ENCODE peak calls at places on chromosome 12, in four cellular contexts. G is AG10803; V is activated naive CD4-positive, alpha-beta T cell treated with anti-CD3 and anti-CD28 coated beads for 36 hours; S is skeletal muscle cell. H is an unnamed sample.

GRCh38 chr12:82803201-82803600 is 116.5 kb downstream of the TMTC2 start:
- DNase-seq in G (no peak), V (no peak), S (no peak), H (no peak)

GRCh38 chr12:77925536-77926108 is 94.9 kb downstream of the NAV3 start:
- DNase-seq in G (peak), V (peak), S (peak), H (peak)

GRCh38 chr12:95764848-95765247 is 25.7 kb downstream of the NTN4 start:
- DNase-seq in G (no peak), V (no peak), S (no peak), H (no peak)

GRCh38 chr12:51185171-51185717 is 12.3 kb upstream of the TFCP2 start:
- DNase-seq in G (no peak), V (no peak), S (no peak), H (no peak)

GRCh38 chr12:508795-509194 is 49.1 kb downstream of the B4GALNT3 start:
- DNase-seq in G (no peak), V (no peak), S (no peak), H (no peak)

GRCh38 chr12:51160814-51161459 is 12.0 kb downstream of the TFCP2 start:
- DNase-seq in G (peak), V (no peak), S (peak), H (no peak)

GRCh38 chr12:99154264-99154982 is 493.1 kb upstream of the GARIN6 start:
- DNase-seq in G (no peak), V (no peak), S (no peak), H (no peak)

GRCh38 chr12:92134638-92135274 is 10.9 kb downstream of the BTG1 start:
- DNase-seq in G (peak), V (no peak), S (peak), H (no peak)

GRCh38 chr12:110102255-110102654 is 21.9 kb upstream of the IFT81 start:
- DNase-seq in G (peak), V (peak), S (no peak), H (no peak)

GRCh38 chr12:103495783-103496456 is at the start of gene C12orf42:
- DNase-seq in G (peak), V (peak), S (no peak), H (no peak)

GRCh38 chr12:92059976-92060375 is 85.7 kb downstream of the BTG1 start:
- DNase-seq in G (peak), V (no peak), S (peak), H (no peak)

GRCh38 chr12:63068857-63069442 is 82.1 kb downstream of the AVPR1A start:
- DNase-seq in G (peak), V (no peak), S (peak), H (peak)

GRCh38 chr12:80100566-80100965 is 1.2 kb downstream of the OTOGL start:
- DNase-seq in G (peak), V (no peak), S (peak), H (no peak)

GRCh38 chr12:97456792-97457191 is 5.8 kb upstream of the RMST start:
- DNase-seq in G (no peak), V (no peak), S (no peak), H (no peak)

GRCh38 chr12:57456145-57456700 is 1.1 kb downstream of the INHBE start:
- DNase-seq in G (peak), V (peak), S (no peak), H (no peak)

GRCh38 chr12:2891240-2892053 is 756 bp downstream of the TULP3 start:
- DNase-seq in G (peak), V (peak), S (no peak), H (no peak)

GRCh38 chr12:107349008-107349747 is 255.8 kb upstream of the CRY1 start:
- DNase-seq in G (peak), V (no peak), S (peak), H (peak)

GRCh38 chr12:10612954-10613333 is 465 bp downstream of the MAGOHB start:
- DNase-seq in G (no peak), V (no peak), S (no peak), H (no peak)

GRCh38 chr12:67592228-67593011 is 56.1 kb upstream of the DYRK2 start:
- DNase-seq in G (peak), V (peak), S (peak), H (peak)

GRCh38 chr12:62657363-62657632 is 190.7 kb downstream of the MON2 start:
- DNase-seq in G (peak), V (no peak), S (no peak), H (no peak)

GRCh38 chr12:1574863-1575254 is 19.5 kb downstream of the FBXL14 start:
- DNase-seq in G (no peak), V (no peak), S (no peak), H (no peak)

GRCh38 chr12:103561174-103561573 is 25.9 kb upstream of the STAB2 start:
- DNase-seq in G (peak), V (no peak), S (no peak), H (no peak)